ENCODE peak calls at places on chromosomes 5 and 9, in four cellular contexts. O is Calu3, Z is iPS-NIHi11, D is GM12891. G is an unnamed sample.

GRCh38 chr5:142828797-142829535 is 58.8 kb downstream of the ARHGAP26 start:
- DNase-seq in O (no peak), Z (no peak), D (no peak), G (no peak)

GRCh38 chr9:108142504-108143201 is 653.1 kb upstream of the KLF4 start:
- DNase-seq in Z (peak; percentile 22), D (no peak), O (no peak), G (peak; percentile 20)

GRCh38 chr9:114995681-114996221 is 65.4 kb upstream of the TNFSF8 start:
- DNase-seq in D (no peak), O (no peak), Z (no peak), G (peak; percentile 18)

GRCh38 chr9:110986529-110986928 is 51.7 kb downstream of the LPAR1 start:
- DNase-seq in D (no peak), O (no peak), Z (no peak), G (no peak)

GRCh38 chr5:108769352-108769751 is 21.7 kb downstream of the FER start:
- DNase-seq in O (no peak), Z (no peak), D (no peak), G (no peak)

GRCh38 chr5:79694652-79695051 is 5.0 kb downstream of the CMYA5 start:
- DNase-seq in D (no peak), Z (no peak), O (no peak), G (no peak)

GRCh38 chr5:33237471-33237870 is 203.3 kb upstream of the TARS1 start:
- DNase-seq in D (no peak), O (no peak), Z (no peak), G (no peak)

GRCh38 chr5:170262061-170262764 is 29.4 kb downstream of the C5orf58 start:
- DNase-seq in D (no peak), O (no peak), Z (no peak), G (no peak)

GRCh38 chr9:72326643-72327042 is 38.4 kb downstream of the ZFAND5 start:
- DNase-seq in D (no peak), Z (no peak), O (no peak), G (peak; percentile 42)

GRCh38 chr5:31962928-31963327 is 211.2 kb downstream of the GOLPH3 start:
- DNase-seq in Z (no peak), O (no peak), D (no peak), G (peak; percentile 90)

GRCh38 chr5:72436796-72437471 is 70.3 kb downstream of the ZNF366 start:
- DNase-seq in D (no peak), Z (no peak), O (no peak), G (no peak)

GRCh38 chr9:106928350-106928749 is 65.4 kb downstream of the ZNF462 start:
- DNase-seq in D (no peak), O (no peak), Z (no peak), G (no peak)

GRCh38 chr9:105854783-105855709 is 160.7 kb downstream of the TMEM38B start:
- DNase-seq in D (no peak), Z (no peak), O (no peak), G (no peak)

GRCh38 chr5:126967808-126968466 is 62.4 kb downstream of the MARCHF3 start:
- DNase-seq in Z (no peak), O (no peak), D (no peak), G (no peak)

GRCh38 chr5:54704341-54704740 is 186.8 kb downstream of the SNX18 start:
- DNase-seq in O (no peak), Z (no peak), D (no peak), G (no peak)

GRCh38 chr5:143134269-143134668 is 269.2 kb downstream of the NR3C1 start:
- DNase-seq in Z (no peak), D (no peak), O (no peak), G (no peak)

GRCh38 chr5:113202904-113203716 is 226.5 kb downstream of the DCP2 start:
- DNase-seq in O (peak; percentile 91), Z (peak; percentile 39), D (no peak), G (no peak)

GRCh38 chr5:126920291-126920690 is 110.1 kb downstream of the MARCHF3 start:
- DNase-seq in O (no peak), D (no peak), Z (no peak), G (no peak)

GRCh38 chr5:171299228-171299627 is 9.8 kb upstream of the TLX3 start:
- DNase-seq in Z (no peak), O (no peak), D (no peak), G (no peak)

GRCh38 chr9:115116620-115117284 is 1.2 kb downstream of the TNC start:
- DNase-seq in D (no peak), O (no peak), Z (no peak), G (no peak)

GRCh38 chr9:2465921-2466460 is 155.6 kb upstream of the VLDLR start:
- DNase-seq in D (no peak), O (peak; percentile 44), Z (peak; percentile 39), G (peak; percentile 90)

GRCh38 chr5:35237580-35238376 is 7.5 kb upstream of the PRLR start:
- DNase-seq in O (no peak), D (no peak), Z (no peak), G (no peak)

GRCh38 chr5:65927497-65928340 is 1.3 kb downstream of the ERBIN start:
- DNase-seq in D (peak; percentile 14), O (no peak), Z (peak; percentile 22), G (peak; percentile 20)

GRCh38 chr9:98255578-98256296 is at the start of gene TBC1D2:
- DNase-seq in Z (peak; percentile 99), D (peak; percentile 97), O (peak; percentile 95), G (peak; percentile 98)

GRCh38 chr5:87398981-87399616 is 13.6 kb downstream of the CCNH start:
- DNase-seq in O (no peak), Z (no peak), D (no peak), G (no peak)

GRCh38 chr5:15522141-15522540 is 22.2 kb downstream of the FBXL7 start:
- DNase-seq in D (no peak), Z (no peak), O (no peak), G (no peak)

GRCh38 chr5:133032852-133033742 is 6.7 kb upstream of the ZCCHC10 start:
- DNase-seq in O (no peak), D (no peak), Z (no peak), G (no peak)

GRCh38 chr5:7802855-7803254 is 48.1 kb downstream of the CFAP90 start:
- DNase-seq in O (no peak), Z (no peak), D (no peak), G (peak; percentile 78)

GRCh38 chr9:91515074-91515687 is 91.5 kb upstream of the NFIL3 start:
- DNase-seq in D (no peak), O (peak; percentile 19), Z (peak; percentile 27), G (no peak)

GRCh38 chr5:44664711-44665100 is 144.0 kb upstream of the MRPS30 start:
- DNase-seq in O (no peak), D (no peak), Z (no peak), G (no peak)

GRCh38 chr5:167908596-167908995 is 382.8 kb upstream of the WWC1 start:
- DNase-seq in Z (no peak), O (no peak), D (no peak), G (no peak)

GRCh38 chr5:128536861-128537305 is 1.2 kb downstream of the FBN2 start:
- DNase-seq in D (no peak), Z (peak; percentile 16), O (no peak), G (peak; percentile 47)

GRCh38 chr9:136050266-136050705 is 44.8 kb downstream of the NACC2 start:
- DNase-seq in D (no peak), Z (no peak), O (no peak), G (no peak)

GRCh38 chr5:55037046-55037771 is 13.2 kb downstream of the GZMK start:
- DNase-seq in O (no peak), Z (peak; percentile 44), D (no peak), G (no peak)

GRCh38 chr9:111298831-111299603 is 31.0 kb downstream of the OR2K2 start:
- DNase-seq in O (peak; percentile 21), D (peak; percentile 2), Z (peak; percentile 52), G (peak; percentile 73)

GRCh38 chr5:89268460-89268859 is 385.5 kb upstream of the MEF2C start:
- DNase-seq in D (no peak), O (no peak), Z (no peak), G (no peak)

GRCh38 chr9:75001719-75002421 is 26.2 kb downstream of the CARNMT1 start:
- DNase-seq in D (no peak), O (peak; percentile 4), Z (peak; percentile 51), G (peak; percentile 93)

GRCh38 chr5:97998946-97999345 is 774.5 kb upstream of the RGMB start:
- DNase-seq in O (no peak), D (no peak), Z (no peak), G (peak; percentile 70)

G was measured in trophoblast cell.